ENCODE peak calls at places on chromosomes 4 and X, in ten cellular contexts. A is tibial nerve, G is heart left ventricle, F is MM.1S, H is esophagus squamous epithelium, P is AG04450, Y is right lobe of liver, K is stomach, O is Peyer's patch, J is psoas muscle. X is an unnamed sample. For H3K9me3, the result is how much of the 10 kb centered on the place peaks cover.

GRCh38 chr4:179447308-179447707 is 2005.1 kb upstream of the AGA start:
- DNase-seq in J (no peak), P (no peak), F (no peak), Y (no peak), A (no peak), K (no peak), H (no peak), O (no peak), G (no peak), X (no peak)

GRCh38 chr4:153205757-153206156 is 1.5 kb downstream of the TRIM2 start:
- DNase-seq in Y (no peak), J (no peak), O (peak), K (peak), A (no peak), H (no peak), F (no peak), G (no peak), P (no peak), X (no peak)

GRCh38 chr4:89615056-89615455 is 221.9 kb downstream of the SNCA start:
- DNase-seq in P (no peak), K (no peak), F (no peak), H (no peak), Y (no peak), A (no peak), G (no peak), O (no peak), J (no peak), X (no peak)

GRCh38 chrX:105744291-105744690 is 78.0 kb upstream of the NRK start:
- DNase-seq in O (no peak), F (no peak), H (no peak), K (no peak), J (no peak), P (no peak), G (no peak), A (no peak), Y (no peak), X (no peak)

GRCh38 chr4:70703695-70704332 is 15.5 kb downstream of the UTP3 start:
- DNase-seq in O (no peak), J (no peak), A (no peak), H (no peak), G (no peak), Y (no peak), P (peak), F (no peak), K (no peak), X (no peak)

GRCh38 chr4:98822144-98822543 is 106.8 kb downstream of the EIF4E start:
- DNase-seq in Y (no peak), J (no peak), P (no peak), K (no peak), O (no peak), H (no peak), G (no peak), A (no peak), F (no peak), X (no peak)

GRCh38 chrX:39874202-39874816 is 223.4 kb downstream of the BCOR start:
- DNase-seq in J (no peak), Y (no peak), O (no peak), P (no peak), G (no peak), K (no peak), A (no peak), H (no peak), F (no peak), X (no peak)

GRCh38 chrX:120269379-120270035 is 18.9 kb downstream of the ZBTB33 start:
- DNase-seq in G (no peak), H (no peak), P (no peak), F (no peak), O (no peak), A (no peak), J (no peak), K (no peak), Y (no peak), X (no peak)

GRCh38 chr4:168449740-168450442 is 30.4 kb downstream of the DDX60L start:
- DNase-seq in H (peak), Y (no peak), P (no peak), O (no peak), A (no peak), F (no peak), K (no peak), J (peak), G (peak), X (no peak)

GRCh38 chrX:119071381-119071780 is 1.4 kb upstream of the CT47C1 start:
- DNase-seq in P (no peak), O (no peak), K (no peak), G (no peak), H (no peak), Y (no peak), J (no peak), F (peak), A (no peak), X (no peak)

GRCh38 chr4:84499065-84499982 is at the start of gene NKX6-1:
- DNase-seq in O (peak), G (peak), J (peak), K (peak), A (no peak), Y (no peak), F (no peak), P (no peak), H (peak), X (no peak)

GRCh38 chrX:72169008-72169728 is 12.4 kb upstream of the PIN4 start:
- DNase-seq in O (no peak), F (peak), J (no peak), Y (no peak), A (no peak), H (no peak), G (no peak), P (no peak), K (no peak), X (peak)

GRCh38 chr4:101328063-101328602 is 19.2 kb downstream of the PPP3CA start:
- DNase-seq in H (no peak), O (no peak), Y (no peak), K (no peak), G (no peak), P (no peak), J (no peak), F (peak), A (no peak), X (no peak)

GRCh38 chr4:159141193-159141592 is 38.3 kb downstream of the RAPGEF2 start:
- DNase-seq in H (no peak), A (no peak), P (peak), J (no peak), G (no peak), O (no peak), Y (no peak), F (no peak), K (no peak), X (no peak)
- H3K27ac ChIP-seq in H (no peak), A (no peak), P (no peak), J (peak), G (no peak), O (no peak), Y (no peak), F (no peak), K (no peak), X (no peak)

DNA sequence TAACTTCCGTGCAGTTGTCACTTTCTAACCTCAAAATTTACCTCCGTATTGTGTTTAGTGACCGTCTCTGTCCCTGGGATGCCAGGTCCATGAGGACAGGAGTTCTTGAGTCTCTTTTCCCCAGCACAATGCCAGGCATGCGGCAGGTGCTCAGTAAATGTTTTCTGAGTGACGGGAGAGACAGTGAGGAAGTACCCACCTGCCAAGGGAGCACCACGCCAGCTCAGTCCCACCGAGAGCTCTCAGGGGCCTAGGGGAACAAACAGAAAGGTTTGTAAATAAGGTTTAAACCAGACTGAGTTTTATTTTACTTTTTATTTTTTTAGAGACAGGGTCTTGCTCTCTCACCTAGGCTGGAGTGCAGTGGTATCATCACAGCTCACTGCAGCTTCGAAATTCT is 81.5 kb upstream of the NKX1-1 start:
- DNase-seq in P (no peak), Y (no peak), A (no peak), F (no peak), J (no peak), K (no peak), O (no peak), G (peak), H (no peak), X (no peak)
- H3K9me3 ChIP-seq in P (under half), Y (under half), A (under half), F (under half), J (under half), K (under half), O (under half), G (under half), H (under half), X (under half)

GRCh38 chrX:70092247-70092646 is 30.0 kb downstream of the OTUD6A start:
- DNase-seq in H (no peak), F (no peak), K (no peak), P (no peak), J (no peak), G (no peak), O (no peak), Y (no peak), A (no peak), X (no peak)

DNA sequence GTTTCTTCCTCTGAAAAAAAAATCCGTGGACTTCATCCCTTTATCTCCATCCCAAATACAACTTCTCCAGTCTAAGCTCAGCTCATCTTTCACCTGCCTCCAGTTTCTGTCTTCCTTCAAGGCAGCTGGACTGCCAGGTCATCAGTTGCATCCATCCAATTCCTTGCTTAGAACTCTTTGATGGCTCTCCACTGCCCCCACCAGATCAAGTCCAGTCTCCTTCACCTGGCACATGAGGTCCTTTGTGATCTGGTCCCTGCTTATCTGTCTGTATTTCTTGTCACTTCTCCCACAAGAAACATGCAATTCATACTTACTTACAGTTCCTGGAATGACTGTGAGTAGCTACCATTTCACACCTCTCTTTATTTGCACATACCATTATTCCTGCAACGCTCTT is 33.8 kb downstream of the OTUD6A start:
- DNase-seq in K (no peak), Y (no peak), H (no peak), O (no peak), F (no peak), A (no peak), J (no peak), P (no peak), G (no peak), X (no peak)
- TF ChIP-seq CTCF in K (no peak), Y (peak), H (no peak), O (no peak), F (no peak), A (no peak), J (no peak), P (peak), G (no peak), X (no peak)

GRCh38 chr4:78938474-78938867 is 767 bp downstream of the PAQR3 start:
- DNase-seq in K (no peak), F (no peak), G (no peak), H (no peak), J (no peak), O (no peak), P (no peak), A (no peak), Y (no peak), X (no peak)
- H3K27ac ChIP-seq in K (no peak), F (no peak), G (no peak), H (peak), J (no peak), O (peak), P (no peak), A (peak), Y (no peak), X (no peak)

X was measured in CD4-positive, alpha-beta T cell.